ENCODE peak calls at places on chromosomes 16 and 17, in ten cellular contexts. X, S, U, C, H, R, A, B, K and O are unnamed samples.

GRCh38 chr16:12675852-12676251 is 127.8 kb downstream of the CPPED1 start:
- DNase-seq in U (no peak), S (no peak), R (no peak), B (no peak), A (no peak), X (no peak), H (peak; percentile 91), K (no peak), C (no peak), O (no peak)

GRCh38 chr17:14731591-14731990 is 430.7 kb downstream of the HS3ST3B1 start:
- DNase-seq in K (no peak), A (no peak), R (no peak), C (no peak), S (no peak), U (no peak), X (no peak), B (no peak), H (no peak), O (no peak)

GRCh38 chr16:69941251-69942098 is 9.7 kb upstream of the CLEC18A start:
- DNase-seq in K (no peak), C (no peak), A (no peak), S (no peak), B (no peak), X (no peak), H (no peak), R (no peak), U (peak; percentile 55), O (no peak)

GRCh38 chr17:6924121-6924676 is 71.7 kb upstream of the ALOX12 start:
- DNase-seq in R (no peak), S (no peak), B (no peak), H (no peak), K (no peak), U (no peak), A (no peak), C (no peak), X (no peak), O (peak; percentile 1)

GRCh38 chr16:21263640-21264211 is 14.4 kb downstream of the CRYM start:
- DNase-seq in C (no peak), X (peak; percentile 43), R (no peak), K (no peak), A (no peak), B (no peak), H (no peak), U (no peak), S (no peak), O (no peak)

GRCh38 chr17:83124871-83125514 is 45.6 kb downstream of the METRNL start:
- DNase-seq in U (no peak), C (peak; percentile 3), S (no peak), A (no peak), H (no peak), R (no peak), X (no peak), B (no peak), K (no peak), O (no peak)

GRCh38 chr17:27381007-27381501 is 75.2 kb upstream of the KSR1 start:
- DNase-seq in S (peak; percentile 63), A (peak; percentile 95), C (no peak), R (peak; percentile 74), U (peak; percentile 94), K (no peak), B (no peak), H (peak; percentile 51), X (peak; percentile 72), O (no peak)

GRCh38 chr16:27232061-27232841 is 28.9 kb downstream of the KDM8 start:
- DNase-seq in C (no peak), B (no peak), K (no peak), H (no peak), A (no peak), U (no peak), R (no peak), X (peak; percentile 68), S (no peak), O (no peak)

GRCh38 chr17:40350410-40351184 is 13.9 kb downstream of the GJD3 start:
- DNase-seq in U (no peak), A (peak; percentile 72), K (no peak), H (no peak), X (no peak), B (no peak), R (no peak), S (no peak), C (no peak), O (no peak)

GRCh38 chr17:1109606-1110523 is 69.9 kb downstream of the ABR start:
- DNase-seq in K (no peak), A (peak; percentile 71), B (no peak), U (no peak), X (peak; percentile 91), H (no peak), C (no peak), S (peak; percentile 62), R (no peak), O (no peak)

GRCh38 chr16:10971560-10971961 is 27.2 kb downstream of the CLEC16A start:
- DNase-seq in K (no peak), R (peak; percentile 47), U (no peak), H (peak; percentile 73), X (peak; percentile 31), B (peak; percentile 79), C (no peak), A (peak; percentile 91), S (no peak), O (no peak)

GRCh38 chr17:44070455-44071197 is at the start of gene G6PC3:
- DNase-seq in A (peak; percentile 99), S (peak; percentile 95), H (peak; percentile 98), C (peak; percentile 92), X (peak; percentile 96), K (peak; percentile 99), U (peak; percentile 96), B (no peak), R (peak; percentile 96), O (peak; percentile 97)

GRCh38 chr16:22373662-22374310 is 633 bp downstream of the CDR2 start:
- DNase-seq in K (no peak), H (peak; percentile 56), A (peak; percentile 61), X (peak; percentile 52), R (no peak), S (peak; percentile 62), C (peak; percentile 58), B (no peak), U (peak; percentile 91), O (no peak)

GRCh38 chr17:40791808-40792436 is 7.8 kb downstream of the KRT28 start:
- DNase-seq in K (no peak), C (no peak), X (no peak), R (peak; percentile 41), B (no peak), S (no peak), A (peak; percentile 60), H (peak; percentile 59), U (no peak), O (no peak)

GRCh38 chr17:76709077-76709950 is 1.5 kb downstream of the MXRA7 start:
- DNase-seq in U (peak; percentile 79), B (no peak), H (no peak), A (peak; percentile 42), R (no peak), C (no peak), K (no peak), S (peak; percentile 50), X (peak; percentile 72), O (peak; percentile 96)

GRCh38 chr16:66578596-66579531 is at the start of gene CMTM2:
- DNase-seq in R (no peak), X (no peak), U (peak; percentile 85), A (peak; percentile 61), H (no peak), S (no peak), B (no peak), C (no peak), K (no peak), O (peak; percentile 89)

DNA sequence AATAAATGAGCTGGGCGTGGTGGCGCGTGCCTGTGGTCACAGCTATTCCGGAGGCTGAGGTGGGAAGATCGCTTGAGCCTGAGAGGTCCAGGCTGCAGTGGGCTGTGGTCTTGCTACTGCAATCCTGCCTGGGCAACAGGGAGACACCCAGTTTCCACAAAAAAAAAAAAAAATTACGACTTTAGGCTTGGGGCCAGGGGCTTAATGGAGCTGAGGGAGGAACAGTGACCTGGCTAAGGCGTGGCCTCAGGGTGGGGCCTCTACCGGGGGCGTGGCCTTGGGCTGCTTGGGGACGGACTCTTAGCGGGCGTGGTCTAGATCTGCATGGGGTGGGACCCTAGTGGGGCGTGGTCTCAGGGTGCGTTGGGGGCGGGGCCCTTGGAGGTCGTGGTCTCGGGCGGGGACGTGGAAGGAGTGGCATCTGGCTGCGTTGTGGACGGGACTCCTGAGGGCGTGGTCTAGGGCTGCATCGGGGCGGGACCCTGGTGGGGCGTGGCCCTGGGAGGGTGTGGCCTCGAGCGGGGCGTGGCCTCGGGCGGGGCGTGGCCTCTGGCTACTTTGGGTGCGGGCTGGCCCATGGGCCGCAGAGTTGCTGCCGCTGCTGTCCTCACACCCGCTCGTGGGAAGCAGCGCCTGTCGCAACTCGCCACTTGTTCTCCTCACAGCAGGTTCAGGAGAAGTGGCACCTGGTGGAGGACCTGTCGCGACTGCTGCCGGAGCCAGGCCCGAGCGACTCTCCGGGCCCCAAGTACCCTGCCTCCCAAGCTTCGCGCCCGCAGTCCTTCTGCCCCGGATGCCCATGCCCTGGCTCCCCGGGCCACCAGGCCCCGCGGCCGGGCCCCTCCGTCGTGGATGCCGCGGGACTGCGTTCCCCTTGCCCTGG is 5.8 kb upstream of the C17orf99 start:
- DNase-seq in U (peak; percentile 97), K (peak; percentile 96), C (peak; percentile 90), H (peak; percentile 84), S (peak; percentile 96), A (peak; percentile 100), B (peak; percentile 92), R (peak; percentile 100), X (peak; percentile 98), O (peak; percentile 98)
- TF ChIP-seq POLR2AphosphoS5 in U (peak; percentile 47), K (peak; percentile 29), C (no peak), H (peak; percentile 21), S (peak; percentile 51), A (peak; percentile 73), B (no peak), R (peak; percentile 67), X (peak; percentile 73), O (peak; percentile 36)

GRCh38 chr16:28930652-28931051 is 1.1 kb upstream of the CD19 start:
- DNase-seq in U (no peak), H (no peak), K (no peak), S (no peak), R (no peak), C (no peak), X (no peak), B (no peak), A (no peak), O (no peak)
- TF ChIP-seq POLR2AphosphoS5 in U (no peak), H (no peak), K (no peak), S (no peak), R (no peak), C (no peak), X (no peak), B (no peak), A (no peak), O (no peak)

GRCh38 chr17:78682363-78682762 is 99.7 kb downstream of the CYTH1 start:
- DNase-seq in H (no peak), U (no peak), A (no peak), B (no peak), X (no peak), K (no peak), C (no peak), S (no peak), R (no peak), O (no peak)
- TF ChIP-seq POLR2AphosphoS5 in H (no peak), U (peak; percentile 29), A (no peak), B (no peak), X (no peak), K (no peak), C (no peak), S (no peak), R (no peak), O (no peak)

DNA sequence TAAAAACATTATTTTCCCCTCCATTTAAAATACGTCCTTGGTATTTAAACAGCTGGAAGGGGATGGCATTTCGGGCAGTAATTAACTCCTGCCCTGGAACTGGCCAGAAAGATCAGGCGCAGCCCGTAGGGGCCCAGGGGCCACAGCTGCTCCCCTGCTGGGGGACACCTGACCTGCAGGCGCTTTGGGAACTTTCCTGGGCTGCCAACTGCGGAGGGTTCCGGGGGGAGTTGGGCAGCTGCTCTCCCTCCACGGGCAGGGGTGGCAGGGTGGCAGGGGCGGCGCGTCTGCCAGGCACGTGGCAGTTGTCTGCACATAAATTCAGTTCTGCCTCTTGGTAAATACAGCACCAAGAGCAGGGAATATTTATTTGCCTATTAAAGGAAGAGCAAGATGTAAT is 30.1 kb upstream of the CHMP6 start:
- DNase-seq in X (no peak), K (no peak), A (no peak), C (no peak), R (no peak), H (no peak), U (peak; percentile 72), B (no peak), S (no peak), O (no peak)
- TF ChIP-seq POLR2AphosphoS5 in X (no peak), K (no peak), A (no peak), C (no peak), R (no peak), H (no peak), U (no peak), B (no peak), S (no peak), O (no peak)